ENCODE peak calls at places on chromosomes 6 and 20, in six cellular contexts. One of them, this sample, is unnamed.

GRCh38 chr20:34111057-34111711 is 859 bp downstream of the EIF2S2 start:
- DNase-seq in cardiac fibroblast: peak; percentile 80
- DNase-seq in coronary artery: peak; percentile 77
- DNase-seq in breast epithelium: no peak
- DNase-seq in fibroblast of lung: peak; percentile 74
- DNase-seq in OCI-LY7: peak; percentile 38
- DNase-seq in this sample: no peak

GRCh38 chr6:140485740-140486467 is 1111.5 kb upstream of the CITED2 start:
- DNase-seq in cardiac fibroblast: peak; percentile 94
- DNase-seq in OCI-LY7: no peak
- DNase-seq in breast epithelium: peak; percentile 57
- DNase-seq in fibroblast of lung: peak; percentile 98
- DNase-seq in coronary artery: no peak
- DNase-seq in this sample: no peak

GRCh38 chr6:97669191-97669651 is 386.2 kb upstream of the MMS22L start:
- DNase-seq in fibroblast of lung: peak; percentile 49
- DNase-seq in OCI-LY7: no peak
- DNase-seq in cardiac fibroblast: peak; percentile 22
- DNase-seq in coronary artery: no peak
- DNase-seq in breast epithelium: no peak
- DNase-seq in this sample: peak; percentile 50

GRCh38 chr20:37344506-37345338 is 1.2 kb upstream of the SRC start:
- DNase-seq in fibroblast of lung: no peak
- DNase-seq in breast epithelium: no peak
- DNase-seq in coronary artery: peak; percentile 57
- DNase-seq in cardiac fibroblast: no peak
- DNase-seq in OCI-LY7: no peak
- DNase-seq in this sample: no peak

GRCh38 chr6:131258816-131259476 is 123.7 kb downstream of the AKAP7 start:
- DNase-seq in OCI-LY7: no peak
- DNase-seq in cardiac fibroblast: no peak
- DNase-seq in fibroblast of lung: peak; percentile 60
- DNase-seq in coronary artery: no peak
- DNase-seq in breast epithelium: no peak
- DNase-seq in this sample: no peak

GRCh38 chr6:67210450-67210849 is 1424.6 kb upstream of the ADGRB3 start:
- DNase-seq in breast epithelium: no peak
- DNase-seq in OCI-LY7: no peak
- DNase-seq in coronary artery: no peak
- DNase-seq in fibroblast of lung: peak; percentile 34
- DNase-seq in cardiac fibroblast: peak; percentile 55
- DNase-seq in this sample: no peak

GRCh38 chr20:37522258-37523011 is 1.4 kb downstream of the NNAT start:
- DNase-seq in OCI-LY7: no peak
- DNase-seq in breast epithelium: peak; percentile 62
- DNase-seq in cardiac fibroblast: no peak
- DNase-seq in coronary artery: peak; percentile 57
- DNase-seq in fibroblast of lung: peak; percentile 67
- DNase-seq in this sample: peak; percentile 23

GRCh38 chr20:9935285-9935684 is 96.4 kb upstream of the PAK5 start:
- DNase-seq in OCI-LY7: no peak
- DNase-seq in breast epithelium: no peak
- DNase-seq in cardiac fibroblast: no peak
- DNase-seq in coronary artery: no peak
- DNase-seq in fibroblast of lung: no peak
- DNase-seq in this sample: no peak

GRCh38 chr20:35883778-35884540 is 70.3 kb downstream of the SCAND1 start:
- DNase-seq in coronary artery: peak; percentile 94
- DNase-seq in cardiac fibroblast: peak; percentile 100
- DNase-seq in fibroblast of lung: peak; percentile 100
- DNase-seq in OCI-LY7: peak; percentile 72
- DNase-seq in breast epithelium: peak; percentile 61
- DNase-seq in this sample: peak; percentile 48

GRCh38 chr20:44745560-44746366 is at the start of gene KCNK15:
- DNase-seq in fibroblast of lung: peak; percentile 33
- DNase-seq in coronary artery: no peak
- DNase-seq in cardiac fibroblast: peak; percentile 13
- DNase-seq in breast epithelium: peak; percentile 28
- DNase-seq in OCI-LY7: no peak
- DNase-seq in this sample: peak; percentile 64

GRCh38 chr20:38680492-38681118 is 43.7 kb upstream of the SLC32A1 start:
- DNase-seq in fibroblast of lung: peak; percentile 26
- DNase-seq in breast epithelium: no peak
- DNase-seq in coronary artery: no peak
- DNase-seq in OCI-LY7: peak; percentile 36
- DNase-seq in cardiac fibroblast: peak; percentile 41
- DNase-seq in this sample: no peak

GRCh38 chr6:29632789-29633531 is at the start of gene GABBR1:
- DNase-seq in coronary artery: peak; percentile 93
- DNase-seq in breast epithelium: peak; percentile 89
- DNase-seq in fibroblast of lung: peak; percentile 87
- DNase-seq in OCI-LY7: peak; percentile 70
- DNase-seq in cardiac fibroblast: peak; percentile 83
- DNase-seq in this sample: peak; percentile 96

GRCh38 chr20:60057866-60058807 is 99.9 kb downstream of the CDH26 start:
- DNase-seq in cardiac fibroblast: peak; percentile 54
- DNase-seq in coronary artery: peak; percentile 64
- DNase-seq in breast epithelium: no peak
- DNase-seq in OCI-LY7: peak; percentile 4
- DNase-seq in fibroblast of lung: peak; percentile 72
- DNase-seq in this sample: no peak

GRCh38 chr6:34284563-34285545 is 36.0 kb upstream of the SMIM29 start:
- DNase-seq in breast epithelium: no peak
- DNase-seq in OCI-LY7: peak; percentile 8
- DNase-seq in fibroblast of lung: peak; percentile 51
- DNase-seq in cardiac fibroblast: peak; percentile 88
- DNase-seq in coronary artery: no peak
- DNase-seq in this sample: no peak

GRCh38 chr6:7073810-7074525 is 33.8 kb upstream of the RREB1 start:
- DNase-seq in coronary artery: no peak
- DNase-seq in cardiac fibroblast: no peak
- DNase-seq in breast epithelium: no peak
- DNase-seq in OCI-LY7: no peak
- DNase-seq in fibroblast of lung: no peak
- DNase-seq in this sample: peak; percentile 91

GRCh38 chr6:75207211-75207984 is 1.5 kb upstream of the COL12A1 start:
- DNase-seq in cardiac fibroblast: peak; percentile 24
- DNase-seq in breast epithelium: no peak
- DNase-seq in coronary artery: no peak
- DNase-seq in fibroblast of lung: peak; percentile 54
- DNase-seq in OCI-LY7: no peak
- DNase-seq in this sample: peak; percentile 32

GRCh38 chr20:36543187-36544133 is 2.1 kb downstream of the MYL9 start:
- DNase-seq in cardiac fibroblast: peak; percentile 93
- DNase-seq in coronary artery: peak; percentile 94
- DNase-seq in breast epithelium: peak; percentile 60
- DNase-seq in OCI-LY7: no peak
- DNase-seq in fibroblast of lung: peak; percentile 74
- DNase-seq in this sample: peak; percentile 16

GRCh38 chr20:48938670-48939069 is 17.2 kb downstream of the ARFGEF2 start:
- DNase-seq in OCI-LY7: no peak
- DNase-seq in breast epithelium: no peak
- DNase-seq in coronary artery: no peak
- DNase-seq in cardiac fibroblast: no peak
- DNase-seq in fibroblast of lung: no peak
- DNase-seq in this sample: no peak
- TF ChIP-seq CTCF in OCI-LY7: no peak
- TF ChIP-seq CTCF in breast epithelium: no peak
- TF ChIP-seq CTCF in coronary artery: no peak
- TF ChIP-seq CTCF in cardiac fibroblast: no peak
- TF ChIP-seq CTCF in fibroblast of lung: no peak
- TF ChIP-seq CTCF in this sample: no peak

DNA sequence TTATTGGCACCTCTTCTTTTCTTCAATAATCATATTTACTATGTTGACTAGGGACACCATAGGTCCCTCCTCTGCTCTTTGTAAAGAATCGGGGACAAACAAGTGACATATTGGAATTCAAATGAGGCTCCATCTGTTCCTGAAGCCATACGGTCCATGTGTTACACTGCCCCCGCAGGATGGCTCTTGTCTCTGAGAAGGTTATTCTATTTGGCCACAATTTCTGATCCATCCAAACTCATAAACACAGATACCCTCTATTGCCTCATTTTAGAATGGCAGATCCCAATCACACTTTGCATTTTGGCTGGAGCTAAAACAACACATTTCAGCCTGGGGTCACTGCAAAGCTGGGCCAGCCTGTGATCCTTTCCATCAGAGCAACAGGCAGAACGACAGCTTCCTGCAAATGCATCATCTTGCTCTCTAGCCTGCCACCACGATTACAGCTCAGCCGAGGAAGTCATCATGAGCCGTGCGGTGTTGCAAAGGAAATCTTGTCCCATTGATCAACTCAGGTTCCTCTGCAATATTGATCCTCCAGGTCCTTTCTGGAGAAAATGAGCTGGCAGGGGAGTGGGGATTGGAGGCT is 73.2 kb downstream of the AGPAT4 start:
- DNase-seq in breast epithelium: no peak
- DNase-seq in cardiac fibroblast: no peak
- DNase-seq in fibroblast of lung: no peak
- DNase-seq in OCI-LY7: no peak
- DNase-seq in coronary artery: no peak
- DNase-seq in this sample: no peak
- TF ChIP-seq CTCF in breast epithelium: no peak
- TF ChIP-seq CTCF in cardiac fibroblast: no peak
- TF ChIP-seq CTCF in fibroblast of lung: peak; percentile 14
- TF ChIP-seq CTCF in OCI-LY7: peak; percentile 28
- TF ChIP-seq CTCF in coronary artery: no peak
- TF ChIP-seq CTCF in this sample: no peak

GRCh38 chr6:71665931-71666330 is 220.4 kb upstream of the RIMS1 start:
- DNase-seq in fibroblast of lung: peak; percentile 2
- DNase-seq in breast epithelium: no peak
- DNase-seq in coronary artery: no peak
- DNase-seq in OCI-LY7: no peak
- DNase-seq in cardiac fibroblast: no peak
- DNase-seq in this sample: no peak
- TF ChIP-seq CTCF in fibroblast of lung: no peak
- TF ChIP-seq CTCF in breast epithelium: no peak
- TF ChIP-seq CTCF in coronary artery: no peak
- TF ChIP-seq CTCF in OCI-LY7: no peak
- TF ChIP-seq CTCF in cardiac fibroblast: no peak
- TF ChIP-seq CTCF in this sample: no peak

GRCh38 chr20:52746768-52747167 is 225.4 kb upstream of the TSHZ2 start:
- DNase-seq in coronary artery: no peak
- DNase-seq in OCI-LY7: no peak
- DNase-seq in fibroblast of lung: no peak
- DNase-seq in breast epithelium: no peak
- DNase-seq in cardiac fibroblast: no peak
- DNase-seq in this sample: no peak

GRCh38 chr20:52746190-52746589 is 226.0 kb upstream of the TSHZ2 start:
- DNase-seq in fibroblast of lung: no peak
- DNase-seq in OCI-LY7: no peak
- DNase-seq in breast epithelium: no peak
- DNase-seq in cardiac fibroblast: no peak
- DNase-seq in coronary artery: no peak
- DNase-seq in this sample: no peak

GRCh38 chr20:52749020-52749419 is 223.1 kb upstream of the TSHZ2 start:
- DNase-seq in coronary artery: no peak
- DNase-seq in OCI-LY7: no peak
- DNase-seq in cardiac fibroblast: no peak
- DNase-seq in breast epithelium: no peak
- DNase-seq in fibroblast of lung: no peak
- DNase-seq in this sample: no peak

GRCh38 chr20:52748235-52748950 is 223.8 kb upstream of the TSHZ2 start:
- DNase-seq in breast epithelium: no peak
- DNase-seq in coronary artery: no peak
- DNase-seq in cardiac fibroblast: no peak
- DNase-seq in fibroblast of lung: no peak
- DNase-seq in OCI-LY7: no peak
- DNase-seq in this sample: no peak

GRCh38 chr20:52747736-52748135 is 224.4 kb upstream of the TSHZ2 start:
- DNase-seq in fibroblast of lung: peak; percentile 10
- DNase-seq in breast epithelium: no peak
- DNase-seq in OCI-LY7: peak; percentile 37
- DNase-seq in cardiac fibroblast: no peak
- DNase-seq in coronary artery: no peak
- DNase-seq in this sample: no peak
- TF ChIP-seq CTCF in fibroblast of lung: peak; percentile 55
- TF ChIP-seq CTCF in breast epithelium: no peak
- TF ChIP-seq CTCF in OCI-LY7: peak; percentile 77
- TF ChIP-seq CTCF in cardiac fibroblast: no peak
- TF ChIP-seq CTCF in coronary artery: no peak
- TF ChIP-seq CTCF in this sample: peak; percentile 24

This sample was measured in GM13976.